ENCODE peak calls at places on chromosomes 5 and 9, in nine cellular contexts. C is stomach, M is BJ, G is tibial artery, Y is choroid plexus epithelial cell, W is GM13977, Q is H1, S is SK-N-SH, B is WTC11. N is an unnamed sample.

GRCh38 chr5:59260973-59261372 is 632.6 kb downstream of the PDE4D start:
- DNase-seq in Q (no peak), Y (no peak), S (no peak), M (no peak), G (no peak), C (no peak), B (no peak), W (no peak), N (no peak)

GRCh38 chr9:130770679-130771442 is 64.2 kb upstream of the ABL1 start:
- DNase-seq in Q (no peak), Y (peak; percentile 87), B (no peak), G (no peak), M (no peak), C (no peak), W (peak; percentile 63), S (peak; percentile 71), N (peak; percentile 65)

GRCh38 chr9:107137495-107138202 is 145.4 kb upstream of the RAD23B start:
- DNase-seq in C (no peak), S (peak; percentile 45), B (no peak), M (no peak), Y (peak; percentile 53), G (no peak), W (peak; percentile 36), Q (no peak), N (peak; percentile 45)

GRCh38 chr5:111494350-111494999 is 17.9 kb downstream of the STARD4 start:
- DNase-seq in B (no peak), W (no peak), Q (no peak), G (no peak), S (no peak), M (no peak), C (no peak), Y (peak; percentile 49), N (no peak)

GRCh38 chr9:110835404-110835803 is 166.8 kb downstream of the MUSK start:
- DNase-seq in C (no peak), G (no peak), Y (peak; percentile 86), B (no peak), W (no peak), M (peak; percentile 73), Q (no peak), S (no peak), N (no peak)

GRCh38 chr5:169592937-169593650 is 9.5 kb downstream of the SPDL1 start:
- DNase-seq in W (no peak), M (no peak), B (no peak), C (no peak), G (no peak), Q (no peak), S (no peak), Y (no peak), N (no peak)

GRCh38 chr9:35035851-35036701 is 36.3 kb downstream of the VCP start:
- DNase-seq in Q (no peak), M (no peak), C (peak; percentile 39), S (no peak), Y (peak; percentile 71), B (peak; percentile 34), W (peak; percentile 35), G (no peak), N (no peak)

GRCh38 chr5:180096616-180097015 is 25.1 kb upstream of the RNF130 start:
- DNase-seq in S (no peak), Q (no peak), M (no peak), G (no peak), Y (no peak), W (no peak), B (no peak), C (no peak), N (no peak)

GRCh38 chr5:137370096-137370495 is 129.0 kb downstream of the SPOCK1 start:
- DNase-seq in M (peak; percentile 21), C (no peak), G (no peak), Y (no peak), Q (no peak), W (no peak), B (no peak), S (no peak), N (no peak)

GRCh38 chr5:91101777-91102379 is 281.2 kb downstream of the ARRDC3 start:
- DNase-seq in S (peak; percentile 71), Q (peak; percentile 64), C (peak; percentile 65), W (peak; percentile 39), B (peak; percentile 62), Y (peak; percentile 94), G (peak; percentile 71), M (no peak), N (peak; percentile 45)

GRCh38 chr5:761206-761771 is 23.2 kb downstream of the ZDHHC11B start:
- DNase-seq in W (no peak), M (no peak), G (no peak), C (peak; percentile 23), B (no peak), S (peak; percentile 40), Q (no peak), Y (no peak), N (no peak)

GRCh38 chr9:130268521-130269131 is 3.1 kb downstream of the HMCN2 start:
- DNase-seq in M (no peak), S (peak; percentile 62), Y (no peak), W (peak; percentile 48), B (peak; percentile 50), G (no peak), Q (no peak), C (no peak), N (peak; percentile 37)

GRCh38 chr9:81397735-81398381 is 291.5 kb downstream of the TLE1 start:
- DNase-seq in M (no peak), B (no peak), C (no peak), Q (no peak), S (no peak), G (no peak), W (no peak), Y (no peak), N (no peak)

GRCh38 chr5:103060414-103060954 is 59.5 kb downstream of the GIN1 start:
- DNase-seq in G (no peak), Y (no peak), C (no peak), B (no peak), W (no peak), S (no peak), Q (no peak), M (no peak), N (no peak)

GRCh38 chr9:114560956-114561355 is 26.6 kb upstream of the ATP6V1G1 start:
- DNase-seq in M (no peak), W (no peak), Q (no peak), S (no peak), Y (no peak), B (no peak), G (no peak), C (no peak), N (no peak)

GRCh38 chr5:174769005-174769404 is 44.6 kb downstream of the MSX2 start:
- DNase-seq in G (no peak), C (no peak), Q (no peak), Y (no peak), B (no peak), W (no peak), S (no peak), M (no peak), N (no peak)
- TF ChIP-seq CTCF in G (no peak), C (no peak), Q (no peak), Y (no peak), B (no peak), W (no peak), S (no peak), M (no peak), N (no peak)

GRCh38 chr5:99169309-99169708 is 240.5 kb upstream of the CHD1 start:
- DNase-seq in Y (peak; percentile 49), W (no peak), M (no peak), B (no peak), S (no peak), G (no peak), C (no peak), Q (no peak), N (no peak)
- TF ChIP-seq CTCF in Y (peak; percentile 51), W (no peak), M (peak; percentile 17), B (no peak), S (peak; percentile 45), G (no peak), C (peak; percentile 34), Q (peak; percentile 19), N (no peak)

GRCh38 chr9:105401651-105402050 is 46.2 kb upstream of the FSD1L start:
- DNase-seq in B (no peak), W (no peak), C (no peak), M (no peak), Q (no peak), S (no peak), G (no peak), Y (peak; percentile 85), N (no peak)
- TF ChIP-seq CTCF in B (no peak), W (no peak), C (no peak), M (no peak), Q (peak; percentile 5), S (peak; percentile 27), G (no peak), Y (peak; percentile 51), N (no peak)

GRCh38 chr5:177049285-177049684 is 26.8 kb downstream of the ZNF346 start:
- DNase-seq in S (no peak), Q (no peak), M (no peak), B (no peak), G (no peak), W (no peak), C (no peak), Y (peak; percentile 10), N (no peak)
- TF ChIP-seq CTCF in S (no peak), Q (peak; percentile 26), M (no peak), B (no peak), G (no peak), W (peak; percentile 14), C (no peak), Y (no peak), N (no peak)

GRCh38 chr5:53035868-53036381 is 46.8 kb downstream of the ITGA2 start:
- DNase-seq in M (no peak), Y (peak; percentile 57), G (no peak), Q (no peak), W (peak; percentile 12), S (no peak), B (no peak), C (no peak), N (peak; percentile 21)
- TF ChIP-seq CTCF in M (peak; percentile 34), Y (peak; percentile 59), G (no peak), Q (peak; percentile 57), W (peak; percentile 44), S (peak; percentile 56), B (no peak), C (no peak), N (peak; percentile 20)